ENCODE peak calls at places on chromosomes 5 and 9, in ten cellular contexts. A, O, V, I, P, B, W, N, Q and S are unnamed samples.

GRCh38 chr5:30764704-30765103 is 428.8 kb upstream of the CDH6 start:
- DNase-seq in A (no peak), O (no peak), V (peak; percentile 49), I (no peak), P (no peak), B (no peak), W (no peak), N (no peak), Q (no peak), S (no peak)

GRCh38 chr5:173243808-173244305 is 8.9 kb upstream of the NKX2-5 start:
- DNase-seq in A (no peak), O (no peak), V (no peak), I (no peak), P (no peak), B (no peak), W (no peak), N (peak; percentile 69), Q (no peak), S (no peak)

GRCh38 chr5:137291436-137291835 is 207.7 kb downstream of the SPOCK1 start:
- DNase-seq in A (no peak), O (no peak), V (no peak), I (no peak), P (no peak), B (no peak), W (no peak), N (no peak), Q (no peak), S (no peak)

GRCh38 chr5:154221371-154221896 is 30.9 kb downstream of the GALNT10 start:
- DNase-seq in A (peak; percentile 80), O (no peak), V (peak; percentile 99), I (peak; percentile 93), P (peak; percentile 65), B (no peak), W (peak; percentile 66), N (no peak), Q (peak; percentile 72), S (no peak)

GRCh38 chr9:76599970-76600369 is 141.0 kb downstream of the GCNT1 start:
- DNase-seq in A (no peak), O (no peak), V (no peak), I (no peak), P (no peak), B (no peak), W (no peak), N (no peak), Q (no peak), S (no peak)

GRCh38 chr5:68932830-68933434 is 160.9 kb upstream of the SLC30A5 start:
- DNase-seq in A (no peak), O (no peak), V (no peak), I (no peak), P (no peak), B (no peak), W (no peak), N (no peak), Q (no peak), S (peak; percentile 25)

GRCh38 chr5:88675159-88675757 is 207.7 kb downstream of the MEF2C start:
- DNase-seq in A (no peak), O (no peak), V (peak; percentile 72), I (no peak), P (no peak), B (peak; percentile 38), W (no peak), N (no peak), Q (no peak), S (no peak)

GRCh38 chr9:132056717-132057429 is 22.8 kb downstream of the MED27 start:
- DNase-seq in A (no peak), O (no peak), V (no peak), I (no peak), P (no peak), B (no peak), W (no peak), N (no peak), Q (no peak), S (no peak)

GRCh38 chr9:121599186-121599871 is 52.1 kb upstream of the DAB2IP start:
- DNase-seq in A (peak; percentile 21), O (peak; percentile 52), V (peak; percentile 16), I (no peak), P (peak; percentile 90), B (peak; percentile 67), W (no peak), N (peak; percentile 84), Q (peak; percentile 92), S (peak; percentile 87)

GRCh38 chr5:172093559-172093958 is 87.1 kb upstream of the FBXW11 start:
- DNase-seq in A (no peak), O (no peak), V (no peak), I (no peak), P (no peak), B (no peak), W (no peak), N (no peak), Q (peak; percentile 62), S (no peak)

GRCh38 chr5:90871356-90871755 is 312.8 kb downstream of the ADGRV1 start:
- DNase-seq in A (peak; percentile 12), O (no peak), V (no peak), I (no peak), P (no peak), B (no peak), W (no peak), N (no peak), Q (no peak), S (no peak)

GRCh38 chr5:134458676-134459403 is 47.2 kb upstream of the CDKN2AIPNL start:
- DNase-seq in A (no peak), O (no peak), V (no peak), I (no peak), P (no peak), B (no peak), W (no peak), N (no peak), Q (no peak), S (no peak)

GRCh38 chr5:178469011-178469974 is 120.9 kb downstream of the COL23A1 start:
- DNase-seq in A (no peak), O (no peak), V (no peak), I (no peak), P (no peak), B (no peak), W (no peak), N (no peak), Q (peak; percentile 49), S (no peak)

GRCh38 chr5:176608937-176609723 is 826 bp downstream of the GPRIN1 start:
- DNase-seq in A (no peak), O (peak; percentile 45), V (no peak), I (no peak), P (no peak), B (no peak), W (no peak), N (no peak), Q (no peak), S (no peak)

GRCh38 chr5:33588654-33589372 is 148.0 kb downstream of the TARS1 start:
- DNase-seq in A (peak; percentile 8), O (peak; percentile 47), V (no peak), I (no peak), P (peak; percentile 46), B (no peak), W (no peak), N (peak; percentile 21), Q (no peak), S (peak; percentile 40)
- TF ChIP-seq CTCF in A (peak; percentile 34), O (peak; percentile 61), V (no peak), I (peak; percentile 75), P (no peak), B (peak; percentile 38), W (no peak), N (peak; percentile 40), Q (no peak), S (peak; percentile 59)

GRCh38 chr5:10607666-10608442 is 44.0 kb downstream of the ANKRD33B start:
- DNase-seq in A (peak; percentile 90), O (no peak), V (peak; percentile 51), I (no peak), P (no peak), B (no peak), W (peak; percentile 77), N (no peak), Q (peak; percentile 79), S (no peak)
- TF ChIP-seq CTCF in A (peak; percentile 47), O (no peak), V (no peak), I (no peak), P (no peak), B (no peak), W (no peak), N (no peak), Q (no peak), S (no peak)

GRCh38 chr5:33238826-33239670 is 201.7 kb upstream of the TARS1 start:
- DNase-seq in A (no peak), O (no peak), V (no peak), I (no peak), P (no peak), B (no peak), W (no peak), N (no peak), Q (no peak), S (no peak)

GRCh38 chr5:33241826-33242225 is 198.9 kb upstream of the TARS1 start:
- DNase-seq in A (peak; percentile 12), O (no peak), V (no peak), I (no peak), P (no peak), B (no peak), W (no peak), N (no peak), Q (no peak), S (no peak)

GRCh38 chr5:33240552-33240951 is 200.2 kb upstream of the TARS1 start:
- DNase-seq in A (no peak), O (no peak), V (no peak), I (no peak), P (no peak), B (no peak), W (no peak), N (no peak), Q (no peak), S (no peak)

GRCh38 chr5:33244441-33245150 is 196.2 kb upstream of the TARS1 start:
- DNase-seq in A (no peak), O (no peak), V (no peak), I (no peak), P (no peak), B (no peak), W (no peak), N (no peak), Q (no peak), S (no peak)

DNA sequence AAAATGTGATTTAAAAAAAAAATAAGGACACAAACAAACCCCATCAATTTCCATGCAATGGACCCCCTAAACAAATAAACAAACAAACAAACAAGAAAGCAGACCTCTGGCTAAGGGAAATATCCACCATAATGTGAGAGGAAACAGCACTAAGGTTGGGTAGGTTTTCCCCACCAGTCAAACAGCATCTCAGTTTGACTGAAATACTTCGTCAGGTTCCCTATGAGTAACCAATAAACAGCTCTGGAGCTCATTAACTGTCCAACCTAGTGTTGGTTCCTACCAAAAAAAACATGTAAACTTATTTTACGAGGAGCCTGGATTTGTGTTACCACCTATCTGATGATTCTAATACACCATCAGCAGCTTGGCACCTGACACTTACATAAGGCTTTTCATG is 198.5 kb upstream of the TARS1 start:
- DNase-seq in A (no peak), O (no peak), V (no peak), I (no peak), P (no peak), B (no peak), W (no peak), N (no peak), Q (no peak), S (no peak)
- TF ChIP-seq CTCF in A (no peak), O (no peak), V (no peak), I (no peak), P (no peak), B (no peak), W (no peak), N (no peak), Q (no peak), S (no peak)

DNA sequence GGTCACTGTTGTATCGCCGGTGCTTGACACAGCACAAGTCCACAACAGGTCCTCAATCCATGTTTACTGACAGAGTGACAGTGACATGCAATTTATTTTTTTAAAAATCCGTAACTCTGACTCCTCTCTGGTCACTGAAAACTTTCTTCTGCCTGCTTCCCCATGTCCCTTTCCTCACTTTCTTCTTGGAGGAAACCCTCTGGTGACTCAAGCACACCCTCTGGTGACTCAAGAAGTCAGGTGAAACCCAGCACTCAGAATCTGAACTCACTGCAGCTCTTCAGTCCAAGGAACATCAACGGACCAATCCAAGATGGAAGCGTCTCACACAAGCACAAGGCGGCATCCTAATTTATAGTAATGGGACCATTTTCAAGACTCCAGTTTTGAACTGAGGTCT is 245.9 kb downstream of the FSTL4 start:
- DNase-seq in A (no peak), O (no peak), V (no peak), I (no peak), P (no peak), B (no peak), W (peak; percentile 34), N (no peak), Q (no peak), S (no peak)
- TF ChIP-seq CTCF in A (no peak), O (no peak), V (no peak), I (no peak), P (no peak), B (no peak), W (no peak), N (no peak), Q (no peak), S (no peak)